ENCODE peak calls at places on chromosomes 16 and 17, in ten cellular contexts. E is left cardiac atrium; A is pancreas; V is dermis blood vessel endothelial cell; U is CD4-positive, alpha-beta T cell; D is amniotic epithelial cell; R is HS-5; I is Calu3; G is osteocyte; S is activated T-helper 1 cell treated with anti-CD3 and anti-CD28 coated beads, Interleukin-2, amount 50 U/mL, for 16 hours. X is an unnamed sample.
A peak's percentile ranks its signal among the peaks of the same experiment; 100 is the strongest.

GRCh38 chr16:73058221-73058615 is 10.3 kb upstream of the ZFHX3 start:
- DNase-seq in E (peak; percentile 51), A (peak; percentile 56), V (peak; percentile 63), U (no peak), D (no peak), R (no peak), I (peak; percentile 64), G (no peak), S (no peak), X (peak; percentile 54)

GRCh38 chr16:10871157-10871991 is 5.6 kb upstream of the CIITA start:
- DNase-seq in E (peak; percentile 44), A (peak; percentile 91), V (peak; percentile 52), U (no peak), D (peak; percentile 93), R (peak; percentile 95), I (peak; percentile 95), G (no peak), S (no peak), X (peak; percentile 37)

GRCh38 chr17:30314474-30314873 is 19.4 kb downstream of the TMIGD1 start:
- DNase-seq in E (no peak), A (no peak), V (no peak), U (no peak), D (no peak), R (no peak), I (no peak), G (no peak), S (no peak), X (no peak)

GRCh38 chr17:53629188-53629587 is 193.5 kb upstream of the KIF2B start:
- DNase-seq in E (no peak), A (no peak), V (no peak), U (no peak), D (peak; percentile 70), R (peak; percentile 30), I (no peak), G (no peak), S (no peak), X (no peak)

GRCh38 chr16:27430923-27431484 is 29.0 kb downstream of the IL21R start:
- DNase-seq in E (no peak), A (no peak), V (peak; percentile 52), U (no peak), D (peak; percentile 26), R (no peak), I (no peak), G (peak; percentile 80), S (no peak), X (peak; percentile 47)

GRCh38 chr16:24991349-24991748 is 23.8 kb downstream of the ARHGAP17 start:
- DNase-seq in E (no peak), A (no peak), V (no peak), U (no peak), D (no peak), R (no peak), I (no peak), G (no peak), S (no peak), X (no peak)

GRCh38 chr17:2212328-2212981 is 91.1 kb downstream of the SMG6 start:
- DNase-seq in E (peak; percentile 58), A (no peak), V (no peak), U (no peak), D (peak; percentile 82), R (no peak), I (peak; percentile 3), G (no peak), S (no peak), X (peak; percentile 63)

GRCh38 chr17:58755577-58756245 is at the start of gene PPM1E:
- DNase-seq in E (peak; percentile 55), A (peak; percentile 11), V (peak; percentile 59), U (no peak), D (peak; percentile 33), R (no peak), I (peak; percentile 55), G (peak; percentile 86), S (peak; percentile 19), X (peak; percentile 4)

GRCh38 chr16:22898874-22899348 is 84.9 kb downstream of the HS3ST2 start:
- DNase-seq in E (peak; percentile 79), A (peak; percentile 44), V (peak; percentile 92), U (peak; percentile 16), D (peak; percentile 21), R (no peak), I (peak; percentile 86), G (peak; percentile 88), S (peak; percentile 6), X (peak; percentile 76)

GRCh38 chr16:66364117-66364958 is 2.2 kb upstream of the CDH5 start:
- DNase-seq in E (peak; percentile 74), A (no peak), V (peak; percentile 79), U (no peak), D (no peak), R (no peak), I (no peak), G (no peak), S (no peak), X (no peak)

GRCh38 chr17:67818110-67819002 is 6.9 kb upstream of the BPTF start:
- DNase-seq in E (no peak), A (no peak), V (peak; percentile 21), U (no peak), D (no peak), R (no peak), I (no peak), G (no peak), S (no peak), X (no peak)

GRCh38 chr17:29567362-29568330 is 809 bp upstream of the ABHD15 start:
- DNase-seq in E (peak; percentile 75), A (peak; percentile 64), V (peak; percentile 49), U (peak; percentile 66), D (no peak), R (no peak), I (peak; percentile 83), G (peak; percentile 86), S (peak; percentile 63), X (peak; percentile 45)

GRCh38 chr17:79850571-79851460 is 11.6 kb upstream of the CBX4 start:
- DNase-seq in E (no peak), A (no peak), V (no peak), U (no peak), D (peak; percentile 69), R (no peak), I (peak; percentile 74), G (no peak), S (no peak), X (no peak)

GRCh38 chr17:2303278-2304188 is at the start of the genes SMG6 and SRR:
- DNase-seq in E (peak; percentile 93), A (peak; percentile 90), V (peak; percentile 92), U (peak; percentile 95), D (peak; percentile 73), R (peak; percentile 46), I (peak; percentile 84), G (peak; percentile 97), S (peak; percentile 95), X (peak; percentile 92)

GRCh38 chr16:51553910-51554309 is 402.8 kb upstream of the SALL1 start:
- DNase-seq in E (no peak), A (no peak), V (no peak), U (no peak), D (peak; percentile 46), R (no peak), I (no peak), G (no peak), S (no peak), X (no peak)

GRCh38 chr16:87178977-87179376 is 138.2 kb downstream of the C16orf95 start:
- DNase-seq in E (peak; percentile 79), A (no peak), V (peak; percentile 96), U (no peak), D (peak; percentile 79), R (no peak), I (peak; percentile 29), G (no peak), S (no peak), X (no peak)

GRCh38 chr16:79509221-79509631 is 91.3 kb downstream of the MAF start:
- DNase-seq in E (peak; percentile 31), A (peak; percentile 5), V (no peak), U (no peak), D (no peak), R (no peak), I (no peak), G (no peak), S (no peak), X (no peak)

GRCh38 chr16:82609140-82609539 is 17.6 kb upstream of the CDH13 start:
- DNase-seq in E (peak; percentile 59), A (no peak), V (no peak), U (no peak), D (no peak), R (no peak), I (no peak), G (no peak), S (no peak), X (no peak)

GRCh38 chr17:44961921-44962350 is 6.2 kb downstream of the C1QL1 start:
- DNase-seq in E (no peak), A (no peak), V (peak; percentile 27), U (no peak), D (no peak), R (no peak), I (no peak), G (no peak), S (no peak), X (no peak)

GRCh38 chr16:84829168-84829965 is 9.6 kb downstream of the CRISPLD2 start:
- DNase-seq in E (no peak), A (no peak), V (no peak), U (no peak), D (peak; percentile 99), R (no peak), I (no peak), G (no peak), S (no peak), X (no peak)

GRCh38 chr16:66588981-66589713 is 9.9 kb downstream of the CMTM2 start:
- DNase-seq in E (no peak), A (no peak), V (peak; percentile 68), U (peak; percentile 61), D (peak; percentile 53), R (no peak), I (peak; percentile 54), G (no peak), S (peak; percentile 38), X (no peak)

GRCh38 chr16:30354423-30355143 is 525 bp downstream of the CD2BP2 start:
- DNase-seq in E (no peak), A (no peak), V (peak; percentile 41), U (no peak), D (no peak), R (no peak), I (no peak), G (no peak), S (no peak), X (peak; percentile 37)